ENCODE peak calls at places on chromosomes 7 and 10, in nine cellular contexts. P is germinal center; Q is stimulated activated CD8-positive, alpha-beta memory T cell treated with anti-CD3 and anti-CD28 coated beads, Interleukin-7, amount 100 ng/mL, for 24 hours; B is EL; H is cardiac fibroblast; G is cerebellum; J is ACHN; M is KG1; F is lower lobe of right lung. D is an unnamed sample.

GRCh38 chr10:22599048-22599561 is 115.3 kb downstream of the PIP4K2A start:
- DNase-seq in P (no peak), Q (no peak), B (peak; percentile 78), H (peak; percentile 73), G (no peak), J (peak; percentile 75), M (no peak), F (no peak), D (no peak)

GRCh38 chr10:26439436-26440090 is 1.4 kb downstream of the APBB1IP start:
- DNase-seq in P (no peak), Q (no peak), B (peak; percentile 53), H (no peak), G (no peak), J (peak; percentile 17), M (no peak), F (no peak), D (no peak)

GRCh38 chr10:129626801-129627434 is 159.9 kb downstream of the MGMT start:
- DNase-seq in P (no peak), Q (no peak), B (no peak), H (peak; percentile 7), G (no peak), J (no peak), M (no peak), F (no peak), D (no peak)

GRCh38 chr7:119197872-119198527 is 973.5 kb downstream of the ANKRD7 start:
- DNase-seq in P (peak; percentile 2), Q (no peak), B (peak; percentile 1), H (peak; percentile 57), G (no peak), J (peak; percentile 80), M (peak; percentile 6), F (no peak), D (peak; percentile 69)

GRCh38 chr7:126750207-126750911 is 502.4 kb downstream of the GRM8 start:
- DNase-seq in P (no peak), Q (no peak), B (no peak), H (no peak), G (no peak), J (no peak), M (no peak), F (no peak), D (no peak)

GRCh38 chr10:96532523-96532922 is 18.8 kb upstream of the TLL2 start:
- DNase-seq in P (no peak), Q (no peak), B (peak; percentile 53), H (no peak), G (no peak), J (no peak), M (no peak), F (no peak), D (no peak)

GRCh38 chr10:84095821-84096497 is 43.4 kb upstream of the GHITM start:
- DNase-seq in P (no peak), Q (no peak), B (no peak), H (peak; percentile 5), G (no peak), J (no peak), M (no peak), F (no peak), D (no peak)

GRCh38 chr10:90742189-90742588 is 115.7 kb downstream of the HTR7 start:
- DNase-seq in P (no peak), Q (no peak), B (peak; percentile 60), H (peak; percentile 78), G (no peak), J (no peak), M (no peak), F (no peak), D (no peak)

GRCh38 chr7:90579181-90579688 is 16.9 kb upstream of the CDK14 start:
- DNase-seq in P (no peak), Q (no peak), B (peak; percentile 63), H (peak; percentile 95), G (no peak), J (no peak), M (peak; percentile 53), F (no peak), D (no peak)

GRCh38 chr7:1693991-1694524 is 24.0 kb downstream of the ELFN1 start:
- DNase-seq in P (no peak), Q (no peak), B (peak; percentile 43), H (peak; percentile 62), G (no peak), J (peak; percentile 65), M (no peak), F (peak; percentile 38), D (peak; percentile 68)

GRCh38 chr10:22386396-22386928 is 41.2 kb downstream of the SPAG6 start:
- DNase-seq in P (no peak), Q (no peak), B (no peak), H (no peak), G (no peak), J (no peak), M (no peak), F (no peak), D (peak; percentile 22)

GRCh38 chr10:25725917-25726716 is 207.9 kb upstream of the MYO3A start:
- DNase-seq in P (peak; percentile 19), Q (no peak), B (peak; percentile 49), H (peak; percentile 68), G (peak; percentile 52), J (peak; percentile 56), M (peak; percentile 1), F (no peak), D (peak; percentile 80)

GRCh38 chr7:99837649-99838361 is 10.0 kb downstream of the CYP3A43 start:
- DNase-seq in P (no peak), Q (no peak), B (no peak), H (peak; percentile 15), G (no peak), J (peak; percentile 54), M (no peak), F (no peak), D (no peak)

GRCh38 chr10:132687893-132688579 is 97.9 kb downstream of the NKX6-2 start:
- DNase-seq in P (no peak), Q (no peak), B (no peak), H (no peak), G (no peak), J (no peak), M (no peak), F (peak; percentile 14), D (no peak)

GRCh38 chr7:66883716-66884115 is 37.3 kb upstream of the TMEM248 start:
- DNase-seq in P (no peak), Q (no peak), B (peak; percentile 34), H (peak; percentile 63), G (no peak), J (peak; percentile 42), M (no peak), F (no peak), D (no peak)

GRCh38 chr7:121537031-121537430 is 140.9 kb upstream of the FAM3C start:
- DNase-seq in P (no peak), Q (no peak), B (no peak), H (no peak), G (no peak), J (no peak), M (no peak), F (no peak), D (no peak)

GRCh38 chr7:111743244-111743852 is 181.1 kb upstream of the IMMP2L start:
- DNase-seq in P (no peak), Q (no peak), B (no peak), H (no peak), G (no peak), J (no peak), M (no peak), F (no peak), D (no peak)

GRCh38 chr10:112360308-112361270 is 13.3 kb upstream of the ACSL5 start:
- DNase-seq in P (no peak), Q (no peak), B (peak; percentile 13), H (peak; percentile 61), G (no peak), J (no peak), M (no peak), F (peak; percentile 82), D (no peak)

GRCh38 chr10:96598841-96599240 is 12.0 kb upstream of the TM9SF3 start:
- DNase-seq in P (no peak), Q (no peak), B (no peak), H (no peak), G (no peak), J (no peak), M (no peak), F (no peak), D (no peak)

GRCh38 chr7:77181739-77182138 is 17.9 kb downstream of the FGL2 start:
- DNase-seq in P (no peak), Q (no peak), B (no peak), H (no peak), G (no peak), J (no peak), M (no peak), F (no peak), D (no peak)

GRCh38 chr7:121385056-121385799 is 10.9 kb downstream of the FAM3C start:
- DNase-seq in P (no peak), Q (no peak), B (no peak), H (no peak), G (no peak), J (no peak), M (no peak), F (no peak), D (no peak)

GRCh38 chr10:93560541-93560940 is 5.9 kb upstream of the FFAR4 start:
- DNase-seq in P (no peak), Q (no peak), B (no peak), H (no peak), G (no peak), J (no peak), M (no peak), F (no peak), D (no peak)

GRCh38 chr10:4765428-4765827 is 60.6 kb upstream of the AKR1E2 start:
- DNase-seq in P (no peak), Q (no peak), B (peak; percentile 38), H (peak; percentile 62), G (no peak), J (no peak), M (no peak), F (no peak), D (no peak)

GRCh38 chr7:36002900-36003299 is 150.2 kb upstream of the EEPD1 start:
- DNase-seq in P (no peak), Q (no peak), B (no peak), H (no peak), G (no peak), J (no peak), M (no peak), F (no peak), D (peak; percentile 92)

GRCh38 chr10:73413108-73413527 is 740 bp downstream of the ANXA7 start:
- DNase-seq in P (peak; percentile 41), Q (peak; percentile 10), B (peak; percentile 45), H (no peak), G (peak; percentile 56), J (peak; percentile 52), M (no peak), F (no peak), D (peak; percentile 73)

GRCh38 chr7:74511360-74511759 is 57.7 kb downstream of the GTF2IRD1 start:
- DNase-seq in P (no peak), Q (no peak), B (no peak), H (no peak), G (no peak), J (no peak), M (no peak), F (no peak), D (peak; percentile 40)

GRCh38 chr7:82098410-82098809 is 328.6 kb upstream of the HGF start:
- DNase-seq in P (no peak), Q (no peak), B (no peak), H (peak; percentile 15), G (no peak), J (no peak), M (no peak), F (no peak), D (no peak)